ENCODE peak calls at places on chromosomes 2 and 18, in eight cellular contexts. V is SK-N-MC, Q is kidney, R is HCT116, U is endothelial cell of umbilical vein, J is GM23248, B is mesenchymal stem cell, E is DND-41. Y is an unnamed sample.

GRCh38 chr18:6960656-6961055 is 156.9 kb downstream of the LAMA1 start:
- DNase-seq in V (no peak), Q (no peak), E (no peak), U (no peak), J (peak), B (peak), R (no peak), Y (no peak)

GRCh38 chr2:127917916-127918315 is 32.2 kb upstream of the AMMECR1L start:
- DNase-seq in V (no peak), B (no peak), J (peak), U (no peak), R (no peak), E (no peak), Q (no peak), Y (no peak)

GRCh38 chr2:653645-654425 is 23.4 kb downstream of the TMEM18 start:
- DNase-seq in J (no peak), V (no peak), R (no peak), B (no peak), Q (no peak), E (no peak), U (no peak), Y (no peak)

GRCh38 chr2:71691747-71692455 is 238.5 kb downstream of the DYSF start:
- DNase-seq in Q (peak), R (no peak), J (peak), U (no peak), B (no peak), V (no peak), E (no peak), Y (no peak)

GRCh38 chr2:3168230-3168891 is 209.3 kb downstream of the EIPR1 start:
- DNase-seq in B (peak), E (no peak), U (no peak), V (no peak), J (peak), R (no peak), Q (no peak), Y (no peak)

GRCh38 chr2:132754867-132755472 is 85.0 kb upstream of the LYPD1 start:
- DNase-seq in Q (no peak), E (no peak), R (no peak), J (no peak), B (no peak), U (no peak), V (peak), Y (no peak)

GRCh38 chr2:27308359-27308875 is at the start of gene UCN:
- DNase-seq in V (no peak), B (peak), R (no peak), E (peak), J (peak), U (peak), Q (peak), Y (peak)

GRCh38 chr18:79379931-79380815 is 15.6 kb upstream of the NFATC1 start:
- DNase-seq in R (no peak), E (no peak), Q (peak), U (no peak), V (no peak), B (no peak), J (no peak), Y (no peak)

GRCh38 chr2:88831792-88832248 is 140.3 kb downstream of the RPIA start:
- DNase-seq in Q (no peak), R (peak), J (peak), U (peak), V (no peak), E (peak), B (no peak), Y (peak)
- H3K9ac ChIP-seq in Q (no peak), R (no peak), J (no peak), U (no peak), V (no peak), E (no peak), B (no peak), Y (no peak)

GRCh38 chr2:189406612-189407011 is 34.7 kb upstream of the WDR75 start:
- DNase-seq in R (no peak), V (no peak), J (no peak), U (no peak), B (peak), E (no peak), Q (no peak), Y (no peak)

GRCh38 chr2:189409136-189409535 is 32.1 kb upstream of the WDR75 start:
- DNase-seq in B (peak), R (no peak), J (peak), Q (no peak), U (peak), E (no peak), V (no peak), Y (no peak)

GRCh38 chr2:189407161-189407943 is 33.9 kb upstream of the WDR75 start:
- DNase-seq in U (peak), B (peak), J (peak), E (no peak), V (peak), Q (no peak), R (no peak), Y (no peak)

GRCh38 chr2:189408294-189408693 is 33.0 kb upstream of the WDR75 start:
- DNase-seq in E (no peak), J (peak), Q (no peak), R (no peak), U (peak), B (no peak), V (no peak), Y (no peak)

DNA sequence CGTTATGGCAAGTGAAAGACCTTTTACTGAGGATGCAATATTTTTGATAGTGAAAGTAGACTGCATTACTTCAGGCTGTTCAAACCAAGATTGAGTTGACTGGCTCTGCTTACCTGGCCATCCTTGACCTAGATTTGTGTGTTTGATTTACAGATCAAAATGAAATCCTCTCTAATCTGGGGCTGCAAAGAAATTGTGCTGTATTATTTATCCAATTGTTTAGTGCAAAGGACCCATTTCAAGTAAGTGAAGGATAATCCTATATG is 33.4 kb upstream of the WDR75 start:
- DNase-seq in E (no peak), R (no peak), J (no peak), Q (no peak), B (no peak), V (no peak), U (no peak), Y (no peak)
- H3K9ac ChIP-seq in E (no peak), R (no peak), J (peak), Q (no peak), B (peak), V (peak), U (peak), Y (no peak)

DNA sequence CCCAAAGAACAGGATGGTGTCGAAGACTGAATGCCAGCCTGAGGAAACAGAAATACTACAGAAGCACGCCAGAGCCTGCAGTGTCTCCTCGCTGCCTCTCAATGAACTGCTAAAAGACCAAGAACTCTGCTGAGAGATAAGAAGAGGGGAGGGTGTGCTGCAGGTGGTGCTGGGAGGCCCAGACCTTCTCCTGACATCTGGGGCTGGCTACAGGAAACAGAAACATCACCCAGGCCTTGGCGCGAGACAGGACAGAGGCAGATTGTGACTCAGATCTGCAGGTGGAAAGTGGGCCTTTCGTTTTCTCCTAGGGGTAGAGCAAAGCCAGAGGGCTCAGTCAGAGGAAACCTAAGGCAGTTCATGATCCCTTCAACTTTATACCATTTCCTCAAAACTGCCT is 250.3 kb upstream of the TCF4 start:
- DNase-seq in V (no peak), U (no peak), E (no peak), J (no peak), B (no peak), Q (no peak), R (no peak), Y (no peak)
- H3K9ac ChIP-seq in V (no peak), U (no peak), E (no peak), J (no peak), B (no peak), Q (no peak), R (no peak), Y (no peak)

DNA sequence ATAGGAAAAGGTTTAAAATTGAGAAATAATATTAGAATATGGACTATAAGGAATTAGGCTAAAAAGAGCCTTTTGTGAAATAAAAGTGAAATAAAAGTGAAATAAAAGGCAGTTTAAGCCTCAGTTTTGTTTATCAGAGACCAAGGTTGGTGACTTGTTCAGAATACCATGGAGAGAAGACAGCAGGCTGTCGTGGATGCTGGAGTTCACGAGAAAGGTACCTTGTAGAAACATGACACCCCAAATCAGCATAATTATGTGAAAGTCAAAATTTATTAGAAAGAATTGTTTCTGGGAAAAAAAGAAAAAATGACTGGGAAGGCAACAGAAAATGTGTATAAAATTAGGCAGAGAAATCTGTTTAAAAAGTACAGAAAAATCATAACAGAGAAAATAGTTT is 46.5 kb upstream of the SPAG16 start:
- DNase-seq in E (no peak), J (no peak), V (no peak), Q (no peak), R (no peak), B (no peak), U (no peak), Y (no peak)
- H3K9ac ChIP-seq in E (peak), J (peak), V (no peak), Q (no peak), R (no peak), B (peak), U (no peak), Y (no peak)

DNA sequence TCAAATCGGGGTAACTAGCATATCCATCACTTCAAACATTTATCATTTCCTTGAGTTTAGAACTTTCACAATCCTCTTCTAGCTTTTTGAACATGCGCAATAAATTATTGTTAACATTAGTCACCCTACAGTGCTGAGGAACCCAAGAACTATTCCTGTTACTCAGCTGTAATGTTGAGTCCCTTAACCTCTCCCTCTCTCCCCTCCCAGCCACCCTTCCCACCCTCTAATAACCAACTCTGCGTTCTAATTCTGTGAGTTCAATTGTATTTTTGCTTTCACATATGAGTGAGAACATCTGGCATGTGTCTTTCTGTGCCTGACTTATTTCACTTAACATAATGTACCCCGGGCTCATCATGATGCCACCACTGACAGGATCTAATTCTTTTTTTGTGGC is 78.6 kb upstream of the RANBP2 start:
- DNase-seq in J (peak), R (no peak), B (peak), V (no peak), Q (no peak), E (no peak), U (peak), Y (no peak)
- H3K9ac ChIP-seq in J (peak), R (no peak), B (peak), V (no peak), Q (no peak), E (no peak), U (no peak), Y (no peak)

GRCh38 chr2:164802095-164802744 is 39.4 kb downstream of the COBLL1 start:
- DNase-seq in B (no peak), R (no peak), U (peak), V (no peak), J (no peak), Q (no peak), E (no peak), Y (no peak)
- H3K9ac ChIP-seq in B (peak), R (no peak), U (no peak), V (no peak), J (no peak), Q (no peak), E (no peak), Y (no peak)

Y was measured in colonic mucosa.